ENCODE peak calls at places on chromosomes 1 and 21, in seven cellular contexts. One of them, this sample, is unnamed.

GRCh38 chr1:46039571-46040052 is 92.8 kb downstream of the PIK3R3 start:
- DNase-seq in fibroblast of lung: peak; percentile 62
- DNase-seq in H9: no peak
- DNase-seq in DND-41: no peak
- DNase-seq in keratinocyte: no peak
- DNase-seq in IMR-90: peak; percentile 48
- DNase-seq in PC-3: peak; percentile 73
- DNase-seq in this sample: no peak

GRCh38 chr1:18373151-18373550 is 107.6 kb upstream of the KLHDC7A start:
- DNase-seq in fibroblast of lung: no peak
- DNase-seq in H9: no peak
- DNase-seq in DND-41: no peak
- DNase-seq in keratinocyte: no peak
- DNase-seq in IMR-90: no peak
- DNase-seq in PC-3: no peak
- DNase-seq in this sample: no peak

GRCh38 chr1:23384312-23385058 is 14.8 kb upstream of the ZNF436 start:
- DNase-seq in fibroblast of lung: peak; percentile 86
- DNase-seq in H9: no peak
- DNase-seq in DND-41: no peak
- DNase-seq in keratinocyte: no peak
- DNase-seq in IMR-90: peak; percentile 88
- DNase-seq in PC-3: peak; percentile 78
- DNase-seq in this sample: no peak

GRCh38 chr21:25910809-25911208 is 176.0 kb downstream of the GABPA start:
- DNase-seq in fibroblast of lung: no peak
- DNase-seq in H9: no peak
- DNase-seq in DND-41: no peak
- DNase-seq in keratinocyte: no peak
- DNase-seq in IMR-90: no peak
- DNase-seq in PC-3: no peak
- DNase-seq in this sample: no peak

GRCh38 chr1:21539933-21540332 is 30.7 kb downstream of the ALPL start:
- DNase-seq in fibroblast of lung: peak; percentile 10
- DNase-seq in H9: peak; percentile 82
- DNase-seq in DND-41: peak; percentile 12
- DNase-seq in keratinocyte: peak; percentile 4
- DNase-seq in IMR-90: no peak
- DNase-seq in PC-3: peak; percentile 57
- DNase-seq in this sample: no peak

GRCh38 chr1:2115008-2115921 is 65.1 kb downstream of the PRKCZ start:
- DNase-seq in fibroblast of lung: no peak
- DNase-seq in H9: no peak
- DNase-seq in DND-41: peak; percentile 21
- DNase-seq in keratinocyte: no peak
- DNase-seq in IMR-90: no peak
- DNase-seq in PC-3: no peak
- DNase-seq in this sample: no peak

GRCh38 chr1:70714149-70714548 is 303.1 kb downstream of the CTH start:
- DNase-seq in fibroblast of lung: no peak
- DNase-seq in H9: peak; percentile 29
- DNase-seq in DND-41: no peak
- DNase-seq in keratinocyte: no peak
- DNase-seq in IMR-90: no peak
- DNase-seq in PC-3: no peak
- DNase-seq in this sample: no peak

GRCh38 chr1:175208773-175209492 is 16.4 kb upstream of the KIAA0040 start:
- DNase-seq in fibroblast of lung: no peak
- DNase-seq in H9: no peak
- DNase-seq in DND-41: peak; percentile 78
- DNase-seq in keratinocyte: no peak
- DNase-seq in IMR-90: no peak
- DNase-seq in PC-3: no peak
- DNase-seq in this sample: peak; percentile 91

GRCh38 chr1:168199056-168199455 is 20.3 kb downstream of the TIPRL start:
- DNase-seq in fibroblast of lung: no peak
- DNase-seq in H9: no peak
- DNase-seq in DND-41: no peak
- DNase-seq in keratinocyte: no peak
- DNase-seq in IMR-90: no peak
- DNase-seq in PC-3: no peak
- DNase-seq in this sample: no peak

GRCh38 chr1:225963735-225964530 is 22.9 kb upstream of the LEFTY2 start:
- DNase-seq in fibroblast of lung: peak; percentile 17
- DNase-seq in H9: no peak
- DNase-seq in DND-41: no peak
- DNase-seq in keratinocyte: peak; percentile 44
- DNase-seq in IMR-90: no peak
- DNase-seq in PC-3: peak; percentile 34
- DNase-seq in this sample: no peak

GRCh38 chr1:9128520-9129371 is at the start of gene GPR157:
- DNase-seq in fibroblast of lung: peak; percentile 66
- DNase-seq in H9: peak; percentile 90
- DNase-seq in DND-41: peak; percentile 76
- DNase-seq in keratinocyte: no peak
- DNase-seq in IMR-90: peak; percentile 61
- DNase-seq in PC-3: peak; percentile 79
- DNase-seq in this sample: peak; percentile 87

GRCh38 chr1:159015440-159015909 is 5.8 kb downstream of the IFI16 start:
- DNase-seq in fibroblast of lung: peak; percentile 86
- DNase-seq in H9: no peak
- DNase-seq in DND-41: peak; percentile 85
- DNase-seq in keratinocyte: no peak
- DNase-seq in IMR-90: peak; percentile 94
- DNase-seq in PC-3: peak; percentile 36
- DNase-seq in this sample: peak; percentile 91

GRCh38 chr21:45323487-45324380 is 36.0 kb upstream of the POFUT2 start:
- DNase-seq in fibroblast of lung: no peak
- DNase-seq in H9: no peak
- DNase-seq in DND-41: no peak
- DNase-seq in keratinocyte: no peak
- DNase-seq in IMR-90: peak; percentile 39
- DNase-seq in PC-3: no peak
- DNase-seq in this sample: no peak

GRCh38 chr1:6424619-6425593 is at the start of gene ESPN:
- DNase-seq in fibroblast of lung: no peak
- DNase-seq in H9: no peak
- DNase-seq in DND-41: no peak
- DNase-seq in keratinocyte: no peak
- DNase-seq in IMR-90: no peak
- DNase-seq in PC-3: peak; percentile 62
- DNase-seq in this sample: no peak

GRCh38 chr21:45530423-45531113 is 11.7 kb downstream of the SLC19A1 start:
- DNase-seq in fibroblast of lung: no peak
- DNase-seq in H9: no peak
- DNase-seq in DND-41: no peak
- DNase-seq in keratinocyte: no peak
- DNase-seq in IMR-90: no peak
- DNase-seq in PC-3: no peak
- DNase-seq in this sample: no peak

GRCh38 chr1:167926486-167926997 is 9.9 kb upstream of the DCAF6 start:
- DNase-seq in fibroblast of lung: no peak
- DNase-seq in H9: peak; percentile 36
- DNase-seq in DND-41: no peak
- DNase-seq in keratinocyte: no peak
- DNase-seq in IMR-90: no peak
- DNase-seq in PC-3: no peak
- DNase-seq in this sample: no peak

GRCh38 chr1:28326980-28327379 is 1.9 kb upstream of the MED18 start:
- DNase-seq in fibroblast of lung: no peak
- DNase-seq in H9: no peak
- DNase-seq in DND-41: no peak
- DNase-seq in keratinocyte: no peak
- DNase-seq in IMR-90: peak; percentile 12
- DNase-seq in PC-3: peak; percentile 59
- DNase-seq in this sample: peak; percentile 20

GRCh38 chr1:28326505-28326904 is 2.3 kb upstream of the MED18 start:
- DNase-seq in fibroblast of lung: no peak
- DNase-seq in H9: no peak
- DNase-seq in DND-41: no peak
- DNase-seq in keratinocyte: no peak
- DNase-seq in IMR-90: no peak
- DNase-seq in PC-3: no peak
- DNase-seq in this sample: peak; percentile 31

GRCh38 chr1:28329395-28330153 is 734 bp downstream of the MED18 start:
- DNase-seq in fibroblast of lung: peak; percentile 34
- DNase-seq in H9: peak; percentile 53
- DNase-seq in DND-41: no peak
- DNase-seq in keratinocyte: no peak
- DNase-seq in IMR-90: peak; percentile 21
- DNase-seq in PC-3: peak; percentile 17
- DNase-seq in this sample: peak; percentile 60

GRCh38 chr1:28323720-28324119 is 5.1 kb upstream of the MED18 start:
- DNase-seq in fibroblast of lung: no peak
- DNase-seq in H9: no peak
- DNase-seq in DND-41: no peak
- DNase-seq in keratinocyte: no peak
- DNase-seq in IMR-90: no peak
- DNase-seq in PC-3: no peak
- DNase-seq in this sample: no peak

GRCh38 chr1:28328228-28328648 is 602 bp upstream of the MED18 start:
- DNase-seq in fibroblast of lung: no peak
- DNase-seq in H9: no peak
- DNase-seq in DND-41: no peak
- DNase-seq in keratinocyte: no peak
- DNase-seq in IMR-90: no peak
- DNase-seq in PC-3: no peak
- DNase-seq in this sample: no peak
- H2AFZ ChIP-seq in fibroblast of lung: peak overlapping the region; percentile 77
- H2AFZ ChIP-seq in H9: no peak overlapping the region
- H2AFZ ChIP-seq in DND-41: peak overlapping the region; percentile 83
- H2AFZ ChIP-seq in keratinocyte: peak overlapping the region; percentile 85
- H2AFZ ChIP-seq in IMR-90: peak overlapping the region; percentile 92
- H2AFZ ChIP-seq in PC-3: peak overlapping the region; percentile 88
- H2AFZ ChIP-seq in this sample: peak overlapping the region; percentile 79

GRCh38 chr1:59814901-59815825 is at the start of gene HOOK1:
- DNase-seq in fibroblast of lung: no peak
- DNase-seq in H9: no peak
- DNase-seq in DND-41: no peak
- DNase-seq in keratinocyte: no peak
- DNase-seq in IMR-90: no peak
- DNase-seq in PC-3: peak; percentile 10
- DNase-seq in this sample: no peak
- H3K27ac ChIP-seq in fibroblast of lung: no peak within 1 kb of the TSS
- H3K27ac ChIP-seq in H9: no peak within 1 kb of the TSS
- H3K27ac ChIP-seq in DND-41: no peak within 1 kb of the TSS
- H3K27ac ChIP-seq in keratinocyte: peak within 1 kb of the TSS; percentile 40
- H3K27ac ChIP-seq in IMR-90: no peak within 1 kb of the TSS
- H3K27ac ChIP-seq in PC-3: no peak within 1 kb of the TSS
- H3K27ac ChIP-seq in this sample: no peak within 1 kb of the TSS

GRCh38 chr1:64038965-64039926 is 164.2 kb upstream of the UBE2U start:
- DNase-seq in fibroblast of lung: peak; percentile 99
- DNase-seq in H9: peak; percentile 46
- DNase-seq in DND-41: no peak
- DNase-seq in keratinocyte: peak; percentile 84
- DNase-seq in IMR-90: peak; percentile 100
- DNase-seq in PC-3: peak; percentile 99
- DNase-seq in this sample: no peak

GRCh38 chr1:64043328-64043727 is 160.1 kb upstream of the UBE2U start:
- DNase-seq in fibroblast of lung: peak; percentile 41
- DNase-seq in H9: no peak
- DNase-seq in DND-41: no peak
- DNase-seq in keratinocyte: no peak
- DNase-seq in IMR-90: no peak
- DNase-seq in PC-3: no peak
- DNase-seq in this sample: no peak

GRCh38 chr1:64043976-64044375 is 159.4 kb upstream of the UBE2U start:
- DNase-seq in fibroblast of lung: peak; percentile 85
- DNase-seq in H9: no peak
- DNase-seq in DND-41: no peak
- DNase-seq in keratinocyte: no peak
- DNase-seq in IMR-90: peak; percentile 31
- DNase-seq in PC-3: peak; percentile 76
- DNase-seq in this sample: no peak

GRCh38 chr1:64042331-64043100 is 160.9 kb upstream of the UBE2U start:
- DNase-seq in fibroblast of lung: peak; percentile 97
- DNase-seq in H9: no peak
- DNase-seq in DND-41: no peak
- DNase-seq in keratinocyte: peak; percentile 60
- DNase-seq in IMR-90: peak; percentile 98
- DNase-seq in PC-3: peak; percentile 96
- DNase-seq in this sample: no peak

DNA sequence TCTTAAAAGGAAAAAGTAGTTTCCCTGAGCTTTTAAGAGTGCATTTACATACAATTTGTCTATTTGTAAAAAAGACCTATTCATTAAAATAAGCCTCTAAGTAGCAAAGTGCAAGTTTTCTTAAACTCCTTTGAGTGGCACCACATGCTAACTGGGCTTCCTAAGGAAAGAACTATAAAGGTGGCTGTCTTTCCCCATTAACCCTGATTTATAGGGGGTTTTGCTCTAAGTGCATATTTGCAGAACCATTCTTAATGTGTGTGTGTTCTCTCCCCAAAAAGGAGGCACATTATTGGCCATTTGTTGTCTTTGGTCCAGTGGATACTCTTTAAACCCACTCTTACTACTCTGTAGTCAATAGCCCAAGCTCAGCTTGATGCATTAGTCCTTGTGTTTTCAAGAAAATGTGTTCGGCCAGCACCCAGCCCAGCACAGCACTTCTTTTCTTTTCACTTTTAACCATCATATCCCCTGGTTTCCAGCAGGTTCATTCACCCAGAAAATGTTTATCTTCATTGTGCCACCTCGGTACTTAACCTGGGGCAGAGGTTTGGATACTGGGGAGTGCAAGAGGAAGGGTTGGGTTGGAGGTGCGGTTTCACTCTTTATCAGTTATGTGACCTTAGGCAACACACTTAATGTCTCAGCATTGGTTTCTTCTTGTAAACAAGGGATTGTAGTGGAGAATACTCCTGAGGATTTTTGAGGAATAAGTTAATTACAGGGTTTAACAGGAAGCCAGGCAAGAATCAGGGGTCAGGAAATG is 161.9 kb upstream of the UBE2U start:
- DNase-seq in fibroblast of lung: no peak
- DNase-seq in H9: no peak
- DNase-seq in DND-41: no peak
- DNase-seq in keratinocyte: no peak
- DNase-seq in IMR-90: no peak
- DNase-seq in PC-3: no peak
- DNase-seq in this sample: no peak
- H3K4me1 ChIP-seq in fibroblast of lung: peaks cover 24% of the 10 kb centered on the region
- H3K4me1 ChIP-seq in H9: peaks cover 16% of the 10 kb centered on the region
- H3K4me1 ChIP-seq in DND-41: no peaks in the 10 kb centered on the region
- H3K4me1 ChIP-seq in keratinocyte: peaks cover 50% of the 10 kb centered on the region
- H3K4me1 ChIP-seq in IMR-90: peaks cover 22% of the 10 kb centered on the region
- H3K4me1 ChIP-seq in PC-3: peaks cover 63% of the 10 kb centered on the region
- H3K4me1 ChIP-seq in this sample: no peaks in the 10 kb centered on the region

DNA sequence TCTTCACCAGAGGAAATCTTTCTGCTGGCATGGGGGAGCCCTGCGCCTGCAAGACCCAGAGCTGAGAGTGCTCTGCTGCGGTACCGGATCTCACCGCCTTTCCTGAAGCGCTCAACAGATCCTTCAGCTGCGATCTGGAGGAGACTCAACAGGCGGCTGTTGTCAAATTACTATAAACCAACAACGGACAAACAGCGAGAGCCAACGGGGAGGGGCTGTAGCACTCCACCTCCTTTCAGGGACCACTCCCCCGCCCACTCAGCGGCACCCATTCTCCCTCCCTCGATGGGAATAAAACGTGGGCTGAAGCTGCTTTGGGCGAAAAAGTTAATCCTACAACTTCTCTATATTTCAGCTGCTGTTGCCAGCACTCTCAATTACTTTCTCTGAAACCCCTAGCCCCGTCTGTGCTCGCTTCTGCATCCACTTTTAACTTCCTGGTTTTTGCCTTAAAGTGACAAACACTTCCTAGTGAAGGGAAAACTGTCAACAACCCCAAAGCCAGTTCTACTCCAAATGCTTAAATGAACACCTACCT is at the start of gene FMO5:
- DNase-seq in fibroblast of lung: peak; percentile 62
- DNase-seq in H9: peak; percentile 76
- DNase-seq in DND-41: peak; percentile 59
- DNase-seq in keratinocyte: no peak
- DNase-seq in IMR-90: peak; percentile 57
- DNase-seq in PC-3: peak; percentile 82
- DNase-seq in this sample: peak; percentile 66
- H2AFZ ChIP-seq in fibroblast of lung: peak within 1 kb of the TSS; percentile 61
- H2AFZ ChIP-seq in H9: peak within 1 kb of the TSS; percentile 96
- H2AFZ ChIP-seq in DND-41: peak within 1 kb of the TSS; percentile 88
- H2AFZ ChIP-seq in keratinocyte: peak within 1 kb of the TSS; percentile 98
- H2AFZ ChIP-seq in IMR-90: peak within 1 kb of the TSS; percentile 97
- H2AFZ ChIP-seq in PC-3: peak within 1 kb of the TSS; percentile 97
- H2AFZ ChIP-seq in this sample: peak within 1 kb of the TSS; percentile 99

This sample was measured in OCI-LY7.